ENCODE peak calls at places on chromosomes 1 and 21, in nine cellular contexts. Z is naive thymus-derived CD8-positive, alpha-beta T cell; K is stimulated activated CD8-positive, alpha-beta memory T cell treated with anti-CD3 and anti-CD28 coated beads, Interleukin-2, amount 100 ng/mL, for 48 hours; E is head of caudate nucleus; M is Kasumi-1; R is AML-193; C is lower leg skin; O is C1 segment of cervical spinal cord; W is CD8-positive, alpha-beta memory T cell. P is an unnamed sample.

GRCh38 chr21:38933731-38934130 is 128.0 kb downstream of the ETS2 start:
- DNase-seq in Z (no peak), K (no peak), E (no peak), M (no peak), R (no peak), C (no peak), O (no peak), W (no peak), P (no peak)

GRCh38 chr1:40411294-40411693 is 37.8 kb downstream of the SMAP2 start:
- DNase-seq in Z (no peak), K (no peak), E (no peak), M (no peak), R (no peak), C (no peak), O (no peak), W (no peak), P (no peak)

GRCh38 chr1:157219600-157219999 is 81.4 kb upstream of the ETV3 start:
- DNase-seq in Z (no peak), K (no peak), E (no peak), M (no peak), R (no peak), C (no peak), O (no peak), W (no peak), P (no peak)

GRCh38 chr1:117732956-117733355 is 127.1 kb downstream of the TENT5C start:
- DNase-seq in Z (no peak), K (no peak), E (no peak), M (no peak), R (no peak), C (no peak), O (no peak), W (no peak), P (no peak)

GRCh38 chr1:45586769-45587168 is 2.9 kb downstream of the NASP start:
- DNase-seq in Z (no peak), K (no peak), E (no peak), M (no peak), R (no peak), C (no peak), O (no peak), W (no peak), P (no peak)

GRCh38 chr1:182781849-182782586 is 7.6 kb upstream of the NPL start:
- DNase-seq in Z (peak; percentile 57), K (peak; percentile 60), E (peak; percentile 82), M (peak; percentile 93), R (peak; percentile 78), C (peak; percentile 45), O (peak; percentile 70), W (peak; percentile 46), P (peak; percentile 89)

GRCh38 chr1:97082160-97082848 is 360.7 kb downstream of the PTBP2 start:
- DNase-seq in Z (no peak), K (no peak), E (no peak), M (no peak), R (no peak), C (no peak), O (no peak), W (no peak), P (no peak)

GRCh38 chr1:3192359-3192758 is 123.4 kb downstream of the PRDM16 start:
- DNase-seq in Z (no peak), K (no peak), E (no peak), M (no peak), R (no peak), C (no peak), O (no peak), W (no peak), P (no peak)

GRCh38 chr1:99548924-99549605 is 96.8 kb upstream of the PALMD start:
- DNase-seq in Z (no peak), K (no peak), E (no peak), M (no peak), R (no peak), C (no peak), O (no peak), W (no peak), P (no peak)

GRCh38 chr1:7366955-7367665 is 404.0 kb upstream of the VAMP3 start:
- DNase-seq in Z (no peak), K (no peak), E (no peak), M (no peak), R (no peak), C (no peak), O (no peak), W (no peak), P (no peak)

GRCh38 chr1:149848340-149848771 is 51.0 kb upstream of the BOLA1 start:
- DNase-seq in Z (no peak), K (no peak), E (no peak), M (no peak), R (no peak), C (no peak), O (no peak), W (no peak), P (no peak)

GRCh38 chr1:222104661-222105392 is 362.9 kb upstream of the DUSP10 start:
- DNase-seq in Z (no peak), K (no peak), E (no peak), M (no peak), R (no peak), C (no peak), O (no peak), W (no peak), P (no peak)

GRCh38 chr1:53075761-53076163 is 13.7 kb downstream of the PODN start:
- DNase-seq in Z (no peak), K (no peak), E (no peak), M (no peak), R (no peak), C (no peak), O (no peak), W (no peak), P (no peak)

GRCh38 chr1:25525360-25525688 is 18.1 kb upstream of the LDLRAP1 start:
- DNase-seq in Z (no peak), K (no peak), E (no peak), M (no peak), R (no peak), C (no peak), O (no peak), W (no peak), P (no peak)

GRCh38 chr1:58583496-58583895 is 6.4 kb upstream of the TACSTD2 start:
- DNase-seq in Z (no peak), K (no peak), E (no peak), M (peak; percentile 79), R (peak; percentile 90), C (no peak), O (no peak), W (no peak), P (no peak)

GRCh38 chr1:37137018-37137417 is 102.7 kb upstream of the GRIK3 start:
- DNase-seq in Z (no peak), K (no peak), E (no peak), M (no peak), R (no peak), C (no peak), O (no peak), W (no peak), P (no peak)

GRCh38 chr1:243465738-243466137 is 209.9 kb downstream of the SDCCAG8 start:
- DNase-seq in Z (no peak), K (no peak), E (no peak), M (no peak), R (no peak), C (no peak), O (no peak), W (no peak), P (no peak)

GRCh38 chr1:25543425-25544242 is at the start of gene LDLRAP1:
- DNase-seq in Z (peak; percentile 50), K (peak; percentile 57), E (peak; percentile 74), M (peak; percentile 37), R (peak; percentile 23), C (peak; percentile 37), O (peak; percentile 72), W (peak; percentile 56), P (peak; percentile 52)

GRCh38 chr1:103146143-103146542 is 37.8 kb upstream of the COL11A1 start:
- DNase-seq in Z (no peak), K (no peak), E (no peak), M (peak; percentile 62), R (no peak), C (no peak), O (no peak), W (no peak), P (no peak)

GRCh38 chr1:40757084-40757483 is 26.5 kb upstream of the KCNQ4 start:
- DNase-seq in Z (no peak), K (no peak), E (no peak), M (no peak), R (no peak), C (no peak), O (no peak), W (no peak), P (no peak)

GRCh38 chr1:90841477-90841876 is 124.4 kb upstream of the BARHL2 start:
- DNase-seq in Z (no peak), K (no peak), E (no peak), M (no peak), R (no peak), C (no peak), O (no peak), W (no peak), P (no peak)

GRCh38 chr1:181056560-181056959 is 22.8 kb downstream of the MR1 start:
- DNase-seq in Z (no peak), K (no peak), E (no peak), M (no peak), R (no peak), C (no peak), O (no peak), W (no peak), P (no peak)

GRCh38 chr1:8031176-8031785 is 5.2 kb upstream of the ERRFI1 start:
- DNase-seq in Z (peak; percentile 43), K (no peak), E (no peak), M (peak; percentile 69), R (peak; percentile 59), C (no peak), O (no peak), W (peak; percentile 32), P (no peak)

GRCh38 chr1:42937836-42938595 is 20.7 kb downstream of the SLC2A1 start:
- DNase-seq in Z (no peak), K (no peak), E (no peak), M (peak; percentile 9), R (peak; percentile 34), C (no peak), O (no peak), W (peak; percentile 33), P (no peak)

GRCh38 chr1:203320546-203321272 is 15.4 kb downstream of the BTG2 start:
- DNase-seq in Z (peak; percentile 86), K (no peak), E (no peak), M (peak; percentile 86), R (peak; percentile 87), C (no peak), O (no peak), W (peak; percentile 85), P (peak; percentile 52)

GRCh38 chr21:42461881-42462877 is 33.8 kb downstream of the RSPH1 start:
- DNase-seq in Z (no peak), K (no peak), E (no peak), M (peak; percentile 12), R (no peak), C (no peak), O (no peak), W (no peak), P (peak; percentile 81)

GRCh38 chr1:185257947-185258203 is 59.2 kb downstream of the IVNS1ABP start:
- DNase-seq in Z (no peak), K (no peak), E (no peak), M (no peak), R (no peak), C (no peak), O (no peak), W (no peak), P (no peak)

GRCh38 chr21:41901099-41901498 is 22.0 kb upstream of the PRDM15 start:
- DNase-seq in Z (no peak), K (peak; percentile 32), E (no peak), M (no peak), R (no peak), C (no peak), O (no peak), W (no peak), P (no peak)

GRCh38 chr1:28313710-28314510 is 14.9 kb upstream of the MED18 start:
- DNase-seq in Z (no peak), K (no peak), E (no peak), M (no peak), R (no peak), C (no peak), O (no peak), W (no peak), P (no peak)

GRCh38 chr1:94805912-94806311 is 14.2 kb upstream of the SLC44A3 start:
- DNase-seq in Z (peak; percentile 52), K (peak; percentile 10), E (peak; percentile 72), M (peak; percentile 51), R (peak; percentile 60), C (peak; percentile 50), O (peak; percentile 17), W (peak; percentile 21), P (peak; percentile 26)

GRCh38 chr1:183143576-183144315 is 42.3 kb upstream of the LAMC2 start:
- DNase-seq in Z (no peak), K (no peak), E (no peak), M (no peak), R (no peak), C (no peak), O (no peak), W (no peak), P (no peak)